ENCODE peak calls at places on chromosomes 13 and 19, in four cellular contexts. One of them, this sample, is unnamed.

GRCh38 chr19:7376151-7376852 is 27.6 kb downstream of the ARHGEF18 start:
- DNase-seq in CD4-positive, CD25-positive, alpha-beta regulatory T cell: no peak
- DNase-seq in tibial artery: no peak
- DNase-seq in CD8-positive, alpha-beta memory T cell: no peak
- DNase-seq in this sample: no peak

GRCh38 chr13:50387124-50387581 is 371.9 kb downstream of the KCNRG start:
- DNase-seq in CD4-positive, CD25-positive, alpha-beta regulatory T cell: peak
- DNase-seq in tibial artery: no peak
- DNase-seq in CD8-positive, alpha-beta memory T cell: no peak
- DNase-seq in this sample: peak

GRCh38 chr13:20128459-20128927 is 32.4 kb downstream of the GJA3 start:
- DNase-seq in CD4-positive, CD25-positive, alpha-beta regulatory T cell: peak
- DNase-seq in tibial artery: no peak
- DNase-seq in CD8-positive, alpha-beta memory T cell: peak
- DNase-seq in this sample: no peak

GRCh38 chr13:79725841-79726240 is 244.9 kb downstream of the NDFIP2 start:
- DNase-seq in CD4-positive, CD25-positive, alpha-beta regulatory T cell: no peak
- DNase-seq in tibial artery: no peak
- DNase-seq in CD8-positive, alpha-beta memory T cell: no peak
- DNase-seq in this sample: no peak

GRCh38 chr19:277581-278165 is 13.5 kb downstream of the PLPP2 start:
- DNase-seq in CD4-positive, CD25-positive, alpha-beta regulatory T cell: no peak
- DNase-seq in tibial artery: peak
- DNase-seq in CD8-positive, alpha-beta memory T cell: no peak
- DNase-seq in this sample: no peak

GRCh38 chr19:1066748-1067340 is at the start of gene ARHGAP45:
- DNase-seq in CD4-positive, CD25-positive, alpha-beta regulatory T cell: peak
- DNase-seq in tibial artery: no peak
- DNase-seq in CD8-positive, alpha-beta memory T cell: peak
- DNase-seq in this sample: peak

GRCh38 chr19:16258440-16258903 is 60.8 kb downstream of the AP1M1 start:
- DNase-seq in CD4-positive, CD25-positive, alpha-beta regulatory T cell: no peak
- DNase-seq in tibial artery: peak
- DNase-seq in CD8-positive, alpha-beta memory T cell: no peak
- DNase-seq in this sample: no peak

GRCh38 chr13:60370343-60370742 is 26.7 kb upstream of the TDRD3 start:
- DNase-seq in CD4-positive, CD25-positive, alpha-beta regulatory T cell: no peak
- DNase-seq in tibial artery: no peak
- DNase-seq in CD8-positive, alpha-beta memory T cell: no peak
- DNase-seq in this sample: no peak

GRCh38 chr19:33399081-33399744 is 25.7 kb downstream of the CEBPG start:
- DNase-seq in CD4-positive, CD25-positive, alpha-beta regulatory T cell: no peak
- DNase-seq in tibial artery: peak
- DNase-seq in CD8-positive, alpha-beta memory T cell: no peak
- DNase-seq in this sample: no peak

GRCh38 chr19:623974-624373 is 9.4 kb downstream of the POLRMT start:
- DNase-seq in CD4-positive, CD25-positive, alpha-beta regulatory T cell: no peak
- DNase-seq in tibial artery: no peak
- DNase-seq in CD8-positive, alpha-beta memory T cell: no peak
- DNase-seq in this sample: no peak

GRCh38 chr19:39407644-39408391 is 1.2 kb downstream of the ZFP36 start:
- DNase-seq in CD4-positive, CD25-positive, alpha-beta regulatory T cell: peak
- DNase-seq in tibial artery: no peak
- DNase-seq in CD8-positive, alpha-beta memory T cell: peak
- DNase-seq in this sample: peak

GRCh38 chr13:20869540-20869939 is 33.0 kb downstream of the XPO4 start:
- DNase-seq in CD4-positive, CD25-positive, alpha-beta regulatory T cell: no peak
- DNase-seq in tibial artery: no peak
- DNase-seq in CD8-positive, alpha-beta memory T cell: no peak
- DNase-seq in this sample: no peak

GRCh38 chr13:46721054-46721453 is 75.9 kb downstream of the ESD start:
- DNase-seq in CD4-positive, CD25-positive, alpha-beta regulatory T cell: peak
- DNase-seq in tibial artery: no peak
- DNase-seq in CD8-positive, alpha-beta memory T cell: peak
- DNase-seq in this sample: peak

GRCh38 chr13:73918691-73919090 is 215.5 kb downstream of the KLF12 start:
- DNase-seq in CD4-positive, CD25-positive, alpha-beta regulatory T cell: no peak
- DNase-seq in tibial artery: no peak
- DNase-seq in CD8-positive, alpha-beta memory T cell: no peak
- DNase-seq in this sample: no peak

GRCh38 chr13:112445411-112446271 is 69.5 kb downstream of the SPACA7 start:
- DNase-seq in CD4-positive, CD25-positive, alpha-beta regulatory T cell: no peak
- DNase-seq in tibial artery: peak
- DNase-seq in CD8-positive, alpha-beta memory T cell: no peak
- DNase-seq in this sample: no peak

DNA sequence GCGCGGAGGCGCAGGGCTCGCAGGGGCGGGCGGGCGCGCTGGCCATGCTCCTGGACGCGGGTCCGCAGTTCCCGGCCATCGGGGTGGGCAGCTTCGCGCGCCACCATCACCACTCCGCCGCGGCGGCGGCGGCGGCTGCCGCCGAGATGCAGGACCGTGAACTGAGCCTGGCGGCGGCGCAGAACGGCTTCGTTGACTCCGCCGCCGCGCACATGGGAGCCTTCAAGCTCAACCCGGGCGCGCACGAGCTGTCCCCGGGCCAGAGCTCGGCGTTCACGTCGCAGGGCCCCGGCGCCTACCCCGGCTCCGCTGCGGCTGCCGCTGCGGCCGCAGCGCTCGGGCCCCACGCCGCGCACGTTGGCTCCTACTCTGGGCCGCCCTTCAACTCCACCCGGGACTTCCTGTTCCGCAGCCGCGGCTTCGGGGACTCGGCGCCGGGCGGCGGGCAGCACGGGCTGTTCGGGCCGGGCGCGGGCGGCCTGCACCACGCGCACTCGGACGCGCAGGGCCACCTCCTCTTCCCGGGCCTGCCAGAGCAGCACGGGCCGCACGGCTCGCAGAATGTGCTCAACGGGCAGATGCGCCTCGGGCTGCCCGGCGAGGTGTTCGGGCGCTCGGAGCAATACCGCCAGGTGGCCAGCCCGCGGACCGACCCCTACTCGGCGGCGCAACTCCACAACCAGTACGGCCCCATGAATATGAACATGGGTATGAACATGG is 597 bp downstream of the ZIC2 start:
- DNase-seq in CD4-positive, CD25-positive, alpha-beta regulatory T cell: no peak
- DNase-seq in tibial artery: no peak
- DNase-seq in CD8-positive, alpha-beta memory T cell: no peak
- DNase-seq in this sample: no peak
- H3K4me3 ChIP-seq in CD4-positive, CD25-positive, alpha-beta regulatory T cell: no peak
- H3K4me3 ChIP-seq in tibial artery: peak
- H3K4me3 ChIP-seq in CD8-positive, alpha-beta memory T cell: no peak
- H3K4me3 ChIP-seq in this sample: peak

GRCh38 chr13:71864981-71865857 is 1.8 kb downstream of the DACH1 start:
- DNase-seq in CD4-positive, CD25-positive, alpha-beta regulatory T cell: no peak
- DNase-seq in tibial artery: no peak
- DNase-seq in CD8-positive, alpha-beta memory T cell: no peak
- DNase-seq in this sample: no peak
- H3K4me3 ChIP-seq in CD4-positive, CD25-positive, alpha-beta regulatory T cell: no peak
- H3K4me3 ChIP-seq in tibial artery: peak
- H3K4me3 ChIP-seq in CD8-positive, alpha-beta memory T cell: no peak
- H3K4me3 ChIP-seq in this sample: peak

GRCh38 chr13:63882052-63882451 is 2466.4 kb upstream of the PCDH20 start:
- DNase-seq in CD4-positive, CD25-positive, alpha-beta regulatory T cell: no peak
- DNase-seq in tibial artery: no peak
- DNase-seq in CD8-positive, alpha-beta memory T cell: no peak
- DNase-seq in this sample: no peak
- H3K4me3 ChIP-seq in CD4-positive, CD25-positive, alpha-beta regulatory T cell: no peak
- H3K4me3 ChIP-seq in tibial artery: no peak
- H3K4me3 ChIP-seq in CD8-positive, alpha-beta memory T cell: no peak
- H3K4me3 ChIP-seq in this sample: no peak

GRCh38 chr19:51691122-51692064 is 1.7 kb upstream of the SPACA6 start:
- DNase-seq in CD4-positive, CD25-positive, alpha-beta regulatory T cell: no peak
- DNase-seq in tibial artery: no peak
- DNase-seq in CD8-positive, alpha-beta memory T cell: no peak
- DNase-seq in this sample: no peak
- H3K4me3 ChIP-seq in CD4-positive, CD25-positive, alpha-beta regulatory T cell: no peak
- H3K4me3 ChIP-seq in tibial artery: peak
- H3K4me3 ChIP-seq in CD8-positive, alpha-beta memory T cell: peak
- H3K4me3 ChIP-seq in this sample: peak

GRCh38 chr13:48655291-48655690 is 1.6 kb downstream of the CYSLTR2 start:
- DNase-seq in CD4-positive, CD25-positive, alpha-beta regulatory T cell: no peak
- DNase-seq in tibial artery: no peak
- DNase-seq in CD8-positive, alpha-beta memory T cell: no peak
- DNase-seq in this sample: no peak
- H3K4me3 ChIP-seq in CD4-positive, CD25-positive, alpha-beta regulatory T cell: peak
- H3K4me3 ChIP-seq in tibial artery: no peak
- H3K4me3 ChIP-seq in CD8-positive, alpha-beta memory T cell: no peak
- H3K4me3 ChIP-seq in this sample: no peak

DNA sequence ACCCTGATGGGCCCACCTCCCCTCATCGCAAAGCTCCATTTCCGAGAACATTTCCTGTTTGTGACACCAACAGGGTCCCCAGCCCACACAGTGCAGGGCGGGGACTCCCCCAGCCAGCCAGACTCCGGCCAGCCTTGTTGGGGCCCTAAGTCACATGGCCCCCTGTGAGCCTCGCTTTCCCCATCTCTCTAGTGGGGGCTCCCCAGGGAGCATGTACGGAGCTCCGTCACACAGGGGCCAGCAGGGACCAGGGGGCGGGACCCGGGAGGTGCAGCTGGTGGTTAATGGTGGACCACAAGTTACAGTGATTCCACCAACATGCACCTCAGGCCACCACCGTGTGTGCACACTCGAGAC is 1.7 kb downstream of the TBXA2R start:
- DNase-seq in CD4-positive, CD25-positive, alpha-beta regulatory T cell: no peak
- DNase-seq in tibial artery: peak
- DNase-seq in CD8-positive, alpha-beta memory T cell: peak
- DNase-seq in this sample: no peak
- H3K4me3 ChIP-seq in CD4-positive, CD25-positive, alpha-beta regulatory T cell: no peak
- H3K4me3 ChIP-seq in tibial artery: peak
- H3K4me3 ChIP-seq in CD8-positive, alpha-beta memory T cell: peak
- H3K4me3 ChIP-seq in this sample: no peak

GRCh38 chr19:48501446-48501960 is 10.1 kb downstream of the LMTK3 start:
- DNase-seq in CD4-positive, CD25-positive, alpha-beta regulatory T cell: peak
- DNase-seq in tibial artery: peak
- DNase-seq in CD8-positive, alpha-beta memory T cell: peak
- DNase-seq in this sample: no peak
- H3K4me3 ChIP-seq in CD4-positive, CD25-positive, alpha-beta regulatory T cell: no peak
- H3K4me3 ChIP-seq in tibial artery: no peak
- H3K4me3 ChIP-seq in CD8-positive, alpha-beta memory T cell: peak
- H3K4me3 ChIP-seq in this sample: peak

GRCh38 chr13:39037410-39037879 is 444 bp downstream of the PROSER1 start:
- DNase-seq in CD4-positive, CD25-positive, alpha-beta regulatory T cell: no peak
- DNase-seq in tibial artery: no peak
- DNase-seq in CD8-positive, alpha-beta memory T cell: no peak
- DNase-seq in this sample: no peak
- H3K4me3 ChIP-seq in CD4-positive, CD25-positive, alpha-beta regulatory T cell: peak
- H3K4me3 ChIP-seq in tibial artery: peak
- H3K4me3 ChIP-seq in CD8-positive, alpha-beta memory T cell: peak
- H3K4me3 ChIP-seq in this sample: peak

GRCh38 chr13:99905224-99905623 is 66.3 kb downstream of the ZIC5 start:
- DNase-seq in CD4-positive, CD25-positive, alpha-beta regulatory T cell: no peak
- DNase-seq in tibial artery: no peak
- DNase-seq in CD8-positive, alpha-beta memory T cell: no peak
- DNase-seq in this sample: no peak
- H3K4me3 ChIP-seq in CD4-positive, CD25-positive, alpha-beta regulatory T cell: no peak
- H3K4me3 ChIP-seq in tibial artery: no peak
- H3K4me3 ChIP-seq in CD8-positive, alpha-beta memory T cell: no peak
- H3K4me3 ChIP-seq in this sample: no peak

DNA sequence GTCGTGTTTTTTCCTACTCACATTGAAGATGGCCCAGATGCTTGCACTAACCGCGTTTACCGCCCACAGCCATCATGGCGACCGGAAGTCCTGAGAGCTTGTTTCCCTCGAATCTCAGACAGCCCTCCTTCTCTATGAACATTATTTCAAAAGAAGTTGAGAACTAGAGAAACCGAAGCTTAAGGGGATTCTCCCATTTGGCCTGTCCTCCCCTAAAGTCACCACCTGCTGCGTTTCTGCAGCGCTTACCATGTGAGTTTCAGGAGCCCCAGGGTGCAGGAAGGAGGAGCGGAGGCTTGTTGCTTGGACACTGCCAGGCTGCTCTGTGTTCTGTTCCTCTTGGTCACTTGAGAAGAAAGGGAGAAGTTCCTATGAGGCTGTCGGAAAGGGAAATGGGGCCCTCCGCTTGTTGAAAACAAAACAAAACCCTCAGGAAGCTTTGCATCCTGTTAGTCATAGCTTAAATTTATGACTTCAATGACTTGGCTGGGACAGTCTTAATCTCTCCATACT is 6.2 kb downstream of the CARD8 start:
- DNase-seq in CD4-positive, CD25-positive, alpha-beta regulatory T cell: peak
- DNase-seq in tibial artery: peak
- DNase-seq in CD8-positive, alpha-beta memory T cell: peak
- DNase-seq in this sample: no peak
- H3K4me3 ChIP-seq in CD4-positive, CD25-positive, alpha-beta regulatory T cell: peak
- H3K4me3 ChIP-seq in tibial artery: peak
- H3K4me3 ChIP-seq in CD8-positive, alpha-beta memory T cell: peak
- H3K4me3 ChIP-seq in this sample: no peak

This sample was measured in Jurkat, Clone E6-1.